ENCODE peak calls at places on chromosomes 7 and 10, in four cellular contexts. One of them, this sample, is unnamed.

GRCh38 chr10:93667795-93668194 is 34.6 kb downstream of the FRA10AC1 start:
- DNase-seq in activated CD4-positive, alpha-beta T cell treated with anti-CD3 and anti-CD28 coated beads, Interleukin-2, amount 10 ng/mL, durations not matched to agents 7 days and 5 days: no peak
- DNase-seq in stimulated activated CD8-positive, alpha-beta memory T cell treated with anti-CD3 and anti-CD28 coated beads, Interleukin-7, amount 100 ng/mL, for 1 hour: no peak
- DNase-seq in HT-29: no peak
- DNase-seq in this sample: no peak

GRCh38 chr10:110840225-110840922 is 31.4 kb upstream of the PDCD4 start:
- DNase-seq in activated CD4-positive, alpha-beta T cell treated with anti-CD3 and anti-CD28 coated beads, Interleukin-2, amount 10 ng/mL, durations not matched to agents 7 days and 5 days: no peak
- DNase-seq in stimulated activated CD8-positive, alpha-beta memory T cell treated with anti-CD3 and anti-CD28 coated beads, Interleukin-7, amount 100 ng/mL, for 1 hour: no peak
- DNase-seq in HT-29: peak
- DNase-seq in this sample: no peak

GRCh38 chr10:74598891-74599566 is 227.4 kb upstream of the KAT6B start:
- DNase-seq in activated CD4-positive, alpha-beta T cell treated with anti-CD3 and anti-CD28 coated beads, Interleukin-2, amount 10 ng/mL, durations not matched to agents 7 days and 5 days: no peak
- DNase-seq in stimulated activated CD8-positive, alpha-beta memory T cell treated with anti-CD3 and anti-CD28 coated beads, Interleukin-7, amount 100 ng/mL, for 1 hour: no peak
- DNase-seq in HT-29: no peak
- DNase-seq in this sample: no peak

GRCh38 chr10:113475381-113475807 is 77.5 kb upstream of the HABP2 start:
- DNase-seq in activated CD4-positive, alpha-beta T cell treated with anti-CD3 and anti-CD28 coated beads, Interleukin-2, amount 10 ng/mL, durations not matched to agents 7 days and 5 days: no peak
- DNase-seq in stimulated activated CD8-positive, alpha-beta memory T cell treated with anti-CD3 and anti-CD28 coated beads, Interleukin-7, amount 100 ng/mL, for 1 hour: no peak
- DNase-seq in HT-29: no peak
- DNase-seq in this sample: no peak

GRCh38 chr10:90161-90560 is 41.1 kb upstream of the TUBB8 start:
- DNase-seq in activated CD4-positive, alpha-beta T cell treated with anti-CD3 and anti-CD28 coated beads, Interleukin-2, amount 10 ng/mL, durations not matched to agents 7 days and 5 days: no peak
- DNase-seq in stimulated activated CD8-positive, alpha-beta memory T cell treated with anti-CD3 and anti-CD28 coated beads, Interleukin-7, amount 100 ng/mL, for 1 hour: no peak
- DNase-seq in HT-29: no peak
- DNase-seq in this sample: no peak

GRCh38 chr10:28359334-28359733 is 56.5 kb upstream of the MPP7 start:
- DNase-seq in activated CD4-positive, alpha-beta T cell treated with anti-CD3 and anti-CD28 coated beads, Interleukin-2, amount 10 ng/mL, durations not matched to agents 7 days and 5 days: no peak
- DNase-seq in stimulated activated CD8-positive, alpha-beta memory T cell treated with anti-CD3 and anti-CD28 coated beads, Interleukin-7, amount 100 ng/mL, for 1 hour: no peak
- DNase-seq in HT-29: no peak
- DNase-seq in this sample: no peak

GRCh38 chr7:155375337-155376277 is 77.9 kb downstream of the INSIG1 start:
- DNase-seq in activated CD4-positive, alpha-beta T cell treated with anti-CD3 and anti-CD28 coated beads, Interleukin-2, amount 10 ng/mL, durations not matched to agents 7 days and 5 days: no peak
- DNase-seq in stimulated activated CD8-positive, alpha-beta memory T cell treated with anti-CD3 and anti-CD28 coated beads, Interleukin-7, amount 100 ng/mL, for 1 hour: no peak
- DNase-seq in HT-29: no peak
- DNase-seq in this sample: no peak

GRCh38 chr7:125406111-125406510 is 476.5 kb upstream of the POT1 start:
- DNase-seq in activated CD4-positive, alpha-beta T cell treated with anti-CD3 and anti-CD28 coated beads, Interleukin-2, amount 10 ng/mL, durations not matched to agents 7 days and 5 days: no peak
- DNase-seq in stimulated activated CD8-positive, alpha-beta memory T cell treated with anti-CD3 and anti-CD28 coated beads, Interleukin-7, amount 100 ng/mL, for 1 hour: no peak
- DNase-seq in HT-29: no peak
- DNase-seq in this sample: no peak

GRCh38 chr7:143345428-143345900 is 17.0 kb downstream of the FAM131B start:
- DNase-seq in activated CD4-positive, alpha-beta T cell treated with anti-CD3 and anti-CD28 coated beads, Interleukin-2, amount 10 ng/mL, durations not matched to agents 7 days and 5 days: peak
- DNase-seq in stimulated activated CD8-positive, alpha-beta memory T cell treated with anti-CD3 and anti-CD28 coated beads, Interleukin-7, amount 100 ng/mL, for 1 hour: no peak
- DNase-seq in HT-29: peak
- DNase-seq in this sample: peak

GRCh38 chr7:155213385-155213784 is 84.3 kb upstream of the INSIG1 start:
- DNase-seq in activated CD4-positive, alpha-beta T cell treated with anti-CD3 and anti-CD28 coated beads, Interleukin-2, amount 10 ng/mL, durations not matched to agents 7 days and 5 days: no peak
- DNase-seq in stimulated activated CD8-positive, alpha-beta memory T cell treated with anti-CD3 and anti-CD28 coated beads, Interleukin-7, amount 100 ng/mL, for 1 hour: no peak
- DNase-seq in HT-29: no peak
- DNase-seq in this sample: no peak

GRCh38 chr10:28555358-28555757 is 22.4 kb downstream of the WAC start:
- DNase-seq in activated CD4-positive, alpha-beta T cell treated with anti-CD3 and anti-CD28 coated beads, Interleukin-2, amount 10 ng/mL, durations not matched to agents 7 days and 5 days: no peak
- DNase-seq in stimulated activated CD8-positive, alpha-beta memory T cell treated with anti-CD3 and anti-CD28 coated beads, Interleukin-7, amount 100 ng/mL, for 1 hour: no peak
- DNase-seq in HT-29: no peak
- DNase-seq in this sample: no peak

GRCh38 chr7:138891446-138891810 is 89.8 kb downstream of the KIAA1549 start:
- DNase-seq in activated CD4-positive, alpha-beta T cell treated with anti-CD3 and anti-CD28 coated beads, Interleukin-2, amount 10 ng/mL, durations not matched to agents 7 days and 5 days: no peak
- DNase-seq in stimulated activated CD8-positive, alpha-beta memory T cell treated with anti-CD3 and anti-CD28 coated beads, Interleukin-7, amount 100 ng/mL, for 1 hour: no peak
- DNase-seq in HT-29: no peak
- DNase-seq in this sample: no peak

GRCh38 chr7:2553831-2554581 is 1.3 kb downstream of the BRAT1 start:
- DNase-seq in activated CD4-positive, alpha-beta T cell treated with anti-CD3 and anti-CD28 coated beads, Interleukin-2, amount 10 ng/mL, durations not matched to agents 7 days and 5 days: no peak
- DNase-seq in stimulated activated CD8-positive, alpha-beta memory T cell treated with anti-CD3 and anti-CD28 coated beads, Interleukin-7, amount 100 ng/mL, for 1 hour: no peak
- DNase-seq in HT-29: peak
- DNase-seq in this sample: no peak

GRCh38 chr7:147478751-147479150 is 1111.8 kb upstream of the C7orf33 start:
- DNase-seq in activated CD4-positive, alpha-beta T cell treated with anti-CD3 and anti-CD28 coated beads, Interleukin-2, amount 10 ng/mL, durations not matched to agents 7 days and 5 days: no peak
- DNase-seq in stimulated activated CD8-positive, alpha-beta memory T cell treated with anti-CD3 and anti-CD28 coated beads, Interleukin-7, amount 100 ng/mL, for 1 hour: no peak
- DNase-seq in HT-29: no peak
- DNase-seq in this sample: no peak

GRCh38 chr7:29102554-29103151 is 43.7 kb downstream of the CPVL start:
- DNase-seq in activated CD4-positive, alpha-beta T cell treated with anti-CD3 and anti-CD28 coated beads, Interleukin-2, amount 10 ng/mL, durations not matched to agents 7 days and 5 days: peak
- DNase-seq in stimulated activated CD8-positive, alpha-beta memory T cell treated with anti-CD3 and anti-CD28 coated beads, Interleukin-7, amount 100 ng/mL, for 1 hour: no peak
- DNase-seq in HT-29: peak
- DNase-seq in this sample: peak

GRCh38 chr10:24723386-24723787 is 300 bp downstream of the ARHGAP21 start:
- DNase-seq in activated CD4-positive, alpha-beta T cell treated with anti-CD3 and anti-CD28 coated beads, Interleukin-2, amount 10 ng/mL, durations not matched to agents 7 days and 5 days: peak
- DNase-seq in stimulated activated CD8-positive, alpha-beta memory T cell treated with anti-CD3 and anti-CD28 coated beads, Interleukin-7, amount 100 ng/mL, for 1 hour: no peak
- DNase-seq in HT-29: peak
- DNase-seq in this sample: peak

GRCh38 chr7:41881313-41882130 is 178.6 kb upstream of the INHBA start:
- DNase-seq in activated CD4-positive, alpha-beta T cell treated with anti-CD3 and anti-CD28 coated beads, Interleukin-2, amount 10 ng/mL, durations not matched to agents 7 days and 5 days: peak
- DNase-seq in stimulated activated CD8-positive, alpha-beta memory T cell treated with anti-CD3 and anti-CD28 coated beads, Interleukin-7, amount 100 ng/mL, for 1 hour: peak
- DNase-seq in HT-29: no peak
- DNase-seq in this sample: peak

GRCh38 chr7:102248456-102249395 is 37.9 kb upstream of the SH2B2 start:
- DNase-seq in activated CD4-positive, alpha-beta T cell treated with anti-CD3 and anti-CD28 coated beads, Interleukin-2, amount 10 ng/mL, durations not matched to agents 7 days and 5 days: no peak
- DNase-seq in stimulated activated CD8-positive, alpha-beta memory T cell treated with anti-CD3 and anti-CD28 coated beads, Interleukin-7, amount 100 ng/mL, for 1 hour: no peak
- DNase-seq in HT-29: no peak
- DNase-seq in this sample: no peak

GRCh38 chr10:118521415-118522117 is 73.9 kb downstream of the PRLHR start:
- DNase-seq in activated CD4-positive, alpha-beta T cell treated with anti-CD3 and anti-CD28 coated beads, Interleukin-2, amount 10 ng/mL, durations not matched to agents 7 days and 5 days: no peak
- DNase-seq in stimulated activated CD8-positive, alpha-beta memory T cell treated with anti-CD3 and anti-CD28 coated beads, Interleukin-7, amount 100 ng/mL, for 1 hour: no peak
- DNase-seq in HT-29: no peak
- DNase-seq in this sample: no peak

GRCh38 chr10:127145173-127145572 is 51.2 kb downstream of the INSYN2A start:
- DNase-seq in activated CD4-positive, alpha-beta T cell treated with anti-CD3 and anti-CD28 coated beads, Interleukin-2, amount 10 ng/mL, durations not matched to agents 7 days and 5 days: no peak
- DNase-seq in stimulated activated CD8-positive, alpha-beta memory T cell treated with anti-CD3 and anti-CD28 coated beads, Interleukin-7, amount 100 ng/mL, for 1 hour: no peak
- DNase-seq in HT-29: no peak
- DNase-seq in this sample: no peak

GRCh38 chr7:79386688-79387422 is 66.6 kb downstream of the MAGI2 start:
- DNase-seq in activated CD4-positive, alpha-beta T cell treated with anti-CD3 and anti-CD28 coated beads, Interleukin-2, amount 10 ng/mL, durations not matched to agents 7 days and 5 days: no peak
- DNase-seq in stimulated activated CD8-positive, alpha-beta memory T cell treated with anti-CD3 and anti-CD28 coated beads, Interleukin-7, amount 100 ng/mL, for 1 hour: no peak
- DNase-seq in HT-29: peak
- DNase-seq in this sample: no peak

GRCh38 chr7:158549176-158549833 is 38.3 kb downstream of the PTPRN2 start:
- DNase-seq in activated CD4-positive, alpha-beta T cell treated with anti-CD3 and anti-CD28 coated beads, Interleukin-2, amount 10 ng/mL, durations not matched to agents 7 days and 5 days: no peak
- DNase-seq in stimulated activated CD8-positive, alpha-beta memory T cell treated with anti-CD3 and anti-CD28 coated beads, Interleukin-7, amount 100 ng/mL, for 1 hour: no peak
- DNase-seq in HT-29: no peak
- DNase-seq in this sample: no peak

GRCh38 chr10:102948786-102949185 is 30.7 kb downstream of the CNNM2 start:
- DNase-seq in activated CD4-positive, alpha-beta T cell treated with anti-CD3 and anti-CD28 coated beads, Interleukin-2, amount 10 ng/mL, durations not matched to agents 7 days and 5 days: no peak
- DNase-seq in stimulated activated CD8-positive, alpha-beta memory T cell treated with anti-CD3 and anti-CD28 coated beads, Interleukin-7, amount 100 ng/mL, for 1 hour: no peak
- DNase-seq in HT-29: no peak
- DNase-seq in this sample: peak

GRCh38 chr10:97483526-97483925 is 14.7 kb downstream of the MMS19 start:
- DNase-seq in activated CD4-positive, alpha-beta T cell treated with anti-CD3 and anti-CD28 coated beads, Interleukin-2, amount 10 ng/mL, durations not matched to agents 7 days and 5 days: no peak
- DNase-seq in stimulated activated CD8-positive, alpha-beta memory T cell treated with anti-CD3 and anti-CD28 coated beads, Interleukin-7, amount 100 ng/mL, for 1 hour: no peak
- DNase-seq in HT-29: no peak
- DNase-seq in this sample: no peak

GRCh38 chr10:88851706-88852105 is at the start of gene ANKRD22:
- DNase-seq in activated CD4-positive, alpha-beta T cell treated with anti-CD3 and anti-CD28 coated beads, Interleukin-2, amount 10 ng/mL, durations not matched to agents 7 days and 5 days: no peak
- DNase-seq in stimulated activated CD8-positive, alpha-beta memory T cell treated with anti-CD3 and anti-CD28 coated beads, Interleukin-7, amount 100 ng/mL, for 1 hour: no peak
- DNase-seq in HT-29: peak
- DNase-seq in this sample: no peak

GRCh38 chr10:76231258-76231934 is 800.0 kb downstream of the LRMDA start:
- DNase-seq in activated CD4-positive, alpha-beta T cell treated with anti-CD3 and anti-CD28 coated beads, Interleukin-2, amount 10 ng/mL, durations not matched to agents 7 days and 5 days: no peak
- DNase-seq in stimulated activated CD8-positive, alpha-beta memory T cell treated with anti-CD3 and anti-CD28 coated beads, Interleukin-7, amount 100 ng/mL, for 1 hour: no peak
- DNase-seq in HT-29: no peak
- DNase-seq in this sample: no peak

GRCh38 chr10:104260775-104261115 is 6.1 kb downstream of the GSTO1 start:
- DNase-seq in activated CD4-positive, alpha-beta T cell treated with anti-CD3 and anti-CD28 coated beads, Interleukin-2, amount 10 ng/mL, durations not matched to agents 7 days and 5 days: no peak
- DNase-seq in stimulated activated CD8-positive, alpha-beta memory T cell treated with anti-CD3 and anti-CD28 coated beads, Interleukin-7, amount 100 ng/mL, for 1 hour: no peak
- DNase-seq in HT-29: no peak
- DNase-seq in this sample: peak

GRCh38 chr7:875476-876076 is 778 bp upstream of the GET4 start:
- DNase-seq in activated CD4-positive, alpha-beta T cell treated with anti-CD3 and anti-CD28 coated beads, Interleukin-2, amount 10 ng/mL, durations not matched to agents 7 days and 5 days: no peak
- DNase-seq in stimulated activated CD8-positive, alpha-beta memory T cell treated with anti-CD3 and anti-CD28 coated beads, Interleukin-7, amount 100 ng/mL, for 1 hour: no peak
- DNase-seq in HT-29: no peak
- DNase-seq in this sample: no peak